ENCODE peak calls at places on chromosomes 5 and 9, in six cellular contexts. O is HCT116, V is breast epithelium, Q is body of pancreas, T is heart left ventricle, P is GM23338. H is an unnamed sample. For H3K4me1, the result is how much of the 10 kb centered on the place peaks cover.

GRCh38 chr5:107372723-107373487 is 297.8 kb downstream of the EFNA5 start:
- DNase-seq in T (no peak), Q (no peak), V (no peak), O (no peak), P (peak), H (peak)

GRCh38 chr9:104863180-104863883 is 64.6 kb downstream of the ABCA1 start:
- DNase-seq in O (peak), Q (peak), T (no peak), V (no peak), P (peak), H (peak)

GRCh38 chr5:146233441-146233840 is 30.0 kb downstream of the RBM27 start:
- DNase-seq in T (peak), O (no peak), V (no peak), P (no peak), Q (peak), H (no peak)

GRCh38 chr9:90029996-90030395 is 425.2 kb downstream of the GADD45G start:
- DNase-seq in V (no peak), Q (no peak), P (no peak), O (no peak), T (no peak), H (no peak)

GRCh38 chr9:76036762-76037161 is 146.3 kb downstream of the PCSK5 start:
- DNase-seq in Q (no peak), V (no peak), O (no peak), T (no peak), P (no peak), H (no peak)

GRCh38 chr5:110070836-110071235 is 381.1 kb downstream of the MAN2A1 start:
- DNase-seq in Q (no peak), V (no peak), P (no peak), T (no peak), O (no peak), H (no peak)

GRCh38 chr9:14221558-14221957 is 92.4 kb downstream of the NFIB start:
- DNase-seq in T (no peak), O (peak), V (no peak), P (no peak), Q (no peak), H (peak)

GRCh38 chr5:134387443-134387842 is 16.1 kb downstream of the UBE2B start:
- DNase-seq in O (no peak), P (no peak), Q (no peak), V (no peak), T (no peak), H (no peak)

GRCh38 chr5:133113331-133114061 is 61.7 kb downstream of the HSPA4 start:
- DNase-seq in V (peak), T (no peak), P (no peak), O (no peak), Q (no peak), H (no peak)

GRCh38 chr5:14008819-14009311 is 64.4 kb upstream of the DNAH5 start:
- DNase-seq in V (peak), T (no peak), P (no peak), O (no peak), Q (peak), H (no peak)

GRCh38 chr9:125446581-125447094 is 185.0 kb downstream of the GAPVD1 start:
- DNase-seq in T (no peak), P (no peak), Q (no peak), O (no peak), V (no peak), H (no peak)

GRCh38 chr9:7117676-7118561 is 360.1 kb downstream of the KDM4C start:
- DNase-seq in V (no peak), P (no peak), T (no peak), O (no peak), Q (no peak), H (peak)

GRCh38 chr5:93280518-93280917 is 300.5 kb downstream of the NR2F1-AS1 start:
- DNase-seq in P (no peak), Q (no peak), O (no peak), T (no peak), V (no peak), H (no peak)

GRCh38 chr9:93354451-93354850 is 97.0 kb upstream of the FAM120A start:
- DNase-seq in V (no peak), P (no peak), O (peak), T (no peak), Q (no peak), H (peak)

GRCh38 chr9:36332006-36332405 is 68.1 kb downstream of the RNF38 start:
- DNase-seq in P (no peak), Q (no peak), V (no peak), O (no peak), T (no peak), H (no peak)

GRCh38 chr9:31519011-31519410 is 865.4 kb upstream of the ACO1 start:
- DNase-seq in P (peak), V (no peak), O (no peak), Q (no peak), T (no peak), H (no peak)

GRCh38 chr9:3181049-3181953 is 337.4 kb upstream of the PUM3 start:
- DNase-seq in T (no peak), P (peak), Q (peak), O (no peak), V (peak), H (peak)

GRCh38 chr9:111250836-111251452 is 79.1 kb downstream of the OR2K2 start:
- DNase-seq in T (no peak), P (no peak), V (no peak), O (no peak), Q (no peak), H (no peak)

GRCh38 chr5:157106668-157107461 is 2.0 kb downstream of the HAVCR2 start:
- DNase-seq in P (no peak), Q (no peak), O (no peak), T (peak), V (no peak), H (no peak)

GRCh38 chr9:101508203-101508602 is 25.4 kb upstream of the RNF20 start:
- DNase-seq in O (no peak), V (no peak), Q (no peak), T (no peak), P (no peak), H (no peak)
- TF ChIP-seq CTCF in O (no peak), V (no peak), Q (no peak), T (no peak), P (no peak), H (no peak)

GRCh38 chr9:124047106-124047716 is 35.6 kb downstream of the LHX2 start:
- DNase-seq in V (no peak), T (no peak), Q (no peak), P (no peak), O (no peak), H (peak)
- H3K27ac ChIP-seq in V (no peak), T (no peak), Q (no peak), P (no peak), O (no peak), H (no peak)

DNA sequence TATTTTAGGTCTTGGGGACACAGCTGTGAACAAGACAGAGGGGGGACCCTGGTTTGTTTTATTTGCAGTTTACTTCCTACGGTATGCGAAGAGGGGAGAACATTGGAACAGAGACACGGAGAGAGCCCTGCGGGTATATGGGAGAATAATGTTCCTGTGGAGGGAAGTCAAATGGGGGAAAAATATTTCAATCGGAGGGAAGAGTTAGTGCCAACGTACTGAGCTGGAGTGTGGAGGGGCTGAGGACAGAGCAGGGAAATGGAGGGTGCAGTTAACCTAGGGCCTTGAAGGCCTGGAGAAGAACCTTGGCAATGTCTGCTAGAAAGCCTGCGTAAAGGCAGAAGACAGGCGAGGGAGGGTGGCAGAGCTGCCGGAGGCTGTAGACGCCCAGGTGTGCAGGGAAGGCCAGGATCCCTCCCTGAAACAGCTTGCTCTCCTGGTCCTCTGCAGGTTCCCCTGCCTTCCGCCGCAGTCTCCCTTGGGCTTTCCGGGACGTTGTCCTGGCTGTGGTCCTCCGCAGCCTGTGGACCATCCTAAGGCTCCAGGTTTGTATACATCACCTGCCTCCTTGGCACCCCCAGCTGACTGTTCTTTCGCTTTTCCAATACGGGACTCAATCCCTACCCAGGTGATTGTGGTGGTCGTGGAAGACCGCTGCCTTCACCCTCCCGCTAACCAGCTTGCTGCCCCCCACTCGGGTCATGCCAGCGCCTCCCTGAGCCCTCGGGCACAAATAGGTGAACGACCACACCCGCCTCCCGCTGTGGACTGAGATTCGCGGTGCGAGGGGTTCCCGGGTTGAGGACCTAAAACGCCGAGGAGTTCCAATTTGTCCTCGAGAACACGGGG is 1.9 kb upstream of the RACK1 start:
- DNase-seq in P (no peak), Q (peak), T (no peak), V (no peak), O (no peak), H (no peak)
- H3K4me1 ChIP-seq in P (under half), Q (half or more), T (under half), V (under half), O (under half), H (under half)

DNA sequence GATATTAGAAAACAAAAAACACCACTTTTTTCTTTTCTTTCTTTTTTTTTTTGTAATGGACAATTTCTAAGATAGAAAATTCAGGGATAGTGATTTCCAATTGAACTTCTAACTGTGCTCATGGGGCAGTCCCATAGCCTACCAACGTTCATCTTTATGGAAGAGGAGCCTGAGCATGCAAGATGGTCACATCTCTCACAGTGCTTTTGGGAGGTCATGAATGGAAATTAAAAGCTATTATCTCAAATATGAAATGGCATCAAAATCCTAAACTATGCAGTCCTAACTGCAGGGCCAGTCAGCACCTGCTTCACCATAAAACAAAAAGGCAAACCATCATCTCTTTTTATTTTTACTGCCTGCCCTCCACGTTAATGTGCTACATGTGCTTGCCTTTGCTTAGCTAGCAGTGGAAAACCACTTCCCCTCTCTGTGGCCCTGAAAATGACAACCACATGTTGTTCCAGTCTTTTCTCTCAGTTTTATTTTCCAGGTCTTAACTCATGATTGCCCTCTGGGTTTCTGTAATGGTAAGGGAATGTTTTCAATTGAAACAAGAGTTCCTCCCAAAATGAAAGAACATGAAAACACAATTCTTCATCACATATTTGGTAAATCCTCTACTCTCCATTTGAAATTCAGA is 16.7 kb downstream of the IFNB1 start:
- DNase-seq in P (peak), V (no peak), Q (no peak), T (no peak), O (no peak), H (no peak)
- TF ChIP-seq CTCF in P (no peak), V (no peak), Q (no peak), T (no peak), O (no peak), H (no peak)

H was measured in cardiac muscle cell.